ENCODE peak calls at places on chromosomes 12 and 14, in four cellular contexts. X is mammary epithelial cell, T is MM.1S, B is kidney. Y is an unnamed sample.

GRCh38 chr14:24982472-24983155 is 67.3 kb downstream of the STXBP6 start:
- DNase-seq in X (peak; percentile 39), T (no peak), B (no peak), Y (peak; percentile 4)

GRCh38 chr14:103550451-103551337 is 11.8 kb downstream of the BAG5 start:
- DNase-seq in X (no peak), T (no peak), B (peak; percentile 92), Y (no peak)

GRCh38 chr12:77049767-77050353 is 15.5 kb downstream of the E2F7 start:
- DNase-seq in X (peak; percentile 52), T (peak; percentile 77), B (no peak), Y (peak; percentile 55)

GRCh38 chr12:6235499-6235898 is 35.3 kb downstream of the CD9 start:
- DNase-seq in X (no peak), T (peak; percentile 87), B (peak; percentile 66), Y (no peak)

GRCh38 chr12:108065061-108065460 is 64.0 kb upstream of the WSCD2 start:
- DNase-seq in X (no peak), T (no peak), B (no peak), Y (no peak)

GRCh38 chr12:112570096-112570495 is 151.3 kb downstream of the PTPN11 start:
- DNase-seq in X (no peak), T (no peak), B (no peak), Y (no peak)

GRCh38 chr12:13090054-13090453 is 13.4 kb downstream of the GSG1 start:
- DNase-seq in X (no peak), T (no peak), B (no peak), Y (no peak)

GRCh38 chr14:70718383-70719123 is 76.8 kb downstream of the TTC9 start:
- DNase-seq in X (peak; percentile 10), T (no peak), B (no peak), Y (peak; percentile 18)

GRCh38 chr12:91894911-91895310 is 250.7 kb downstream of the BTG1 start:
- DNase-seq in X (no peak), T (no peak), B (no peak), Y (no peak)

GRCh38 chr12:11746024-11746771 is 96.7 kb downstream of the ETV6 start:
- DNase-seq in X (peak; percentile 99), T (no peak), B (no peak), Y (peak; percentile 76)

GRCh38 chr12:104276192-104277131 is 27.1 kb upstream of the EID3 start:
- DNase-seq in X (no peak), T (peak; percentile 36), B (no peak), Y (no peak)

GRCh38 chr14:96286251-96286650 is 30.2 kb downstream of the BDKRB1 start:
- DNase-seq in X (no peak), T (no peak), B (no peak), Y (no peak)

DNA sequence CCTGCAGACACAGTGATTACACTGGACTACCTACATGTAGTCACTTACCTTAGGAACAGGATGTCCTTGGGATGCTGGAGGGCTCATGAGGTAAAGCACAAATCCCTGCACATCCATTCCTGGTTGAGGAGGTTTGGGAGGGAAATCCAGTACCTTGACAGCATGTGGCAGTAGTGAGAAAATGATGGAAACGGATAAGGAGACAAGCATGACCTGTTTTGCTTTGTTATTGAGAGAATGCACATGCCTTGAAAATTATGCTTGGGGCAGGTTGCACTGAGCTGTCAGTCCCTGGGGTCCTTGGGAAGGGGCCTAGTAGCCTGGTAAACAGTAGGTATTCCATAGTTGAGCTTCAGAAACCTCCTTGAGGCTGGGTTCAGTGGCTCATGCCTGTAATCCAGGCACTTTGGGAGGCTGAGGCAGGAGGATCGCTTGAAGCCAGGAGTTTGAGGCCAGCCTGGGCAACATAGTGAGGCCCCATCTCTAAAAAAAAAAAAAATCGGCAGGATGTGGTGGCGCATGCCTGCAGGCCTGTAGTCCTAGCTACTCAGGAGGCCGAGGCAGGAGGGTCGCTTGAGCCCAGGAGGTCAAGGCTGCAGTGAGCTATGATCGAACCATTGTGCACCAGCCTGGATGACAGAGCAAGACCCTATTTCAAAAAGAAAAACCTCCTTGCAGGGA is 2.0 kb upstream of the SLC25A29 start:
- DNase-seq in X (no peak), T (no peak), B (no peak), Y (no peak)
- TF ChIP-seq CTCF in X (no peak), T (no peak), B (no peak), Y (no peak)

GRCh38 chr12:111379942-111380554 is 11.2 kb upstream of the PHETA1 start:
- DNase-seq in X (no peak), T (no peak), B (no peak), Y (no peak)

GRCh38 chr12:111377440-111377839 is 8.5 kb upstream of the PHETA1 start:
- DNase-seq in X (no peak), T (no peak), B (no peak), Y (no peak)
- TF ChIP-seq CTCF in X (no peak), T (no peak), B (no peak), Y (no peak)

DNA sequence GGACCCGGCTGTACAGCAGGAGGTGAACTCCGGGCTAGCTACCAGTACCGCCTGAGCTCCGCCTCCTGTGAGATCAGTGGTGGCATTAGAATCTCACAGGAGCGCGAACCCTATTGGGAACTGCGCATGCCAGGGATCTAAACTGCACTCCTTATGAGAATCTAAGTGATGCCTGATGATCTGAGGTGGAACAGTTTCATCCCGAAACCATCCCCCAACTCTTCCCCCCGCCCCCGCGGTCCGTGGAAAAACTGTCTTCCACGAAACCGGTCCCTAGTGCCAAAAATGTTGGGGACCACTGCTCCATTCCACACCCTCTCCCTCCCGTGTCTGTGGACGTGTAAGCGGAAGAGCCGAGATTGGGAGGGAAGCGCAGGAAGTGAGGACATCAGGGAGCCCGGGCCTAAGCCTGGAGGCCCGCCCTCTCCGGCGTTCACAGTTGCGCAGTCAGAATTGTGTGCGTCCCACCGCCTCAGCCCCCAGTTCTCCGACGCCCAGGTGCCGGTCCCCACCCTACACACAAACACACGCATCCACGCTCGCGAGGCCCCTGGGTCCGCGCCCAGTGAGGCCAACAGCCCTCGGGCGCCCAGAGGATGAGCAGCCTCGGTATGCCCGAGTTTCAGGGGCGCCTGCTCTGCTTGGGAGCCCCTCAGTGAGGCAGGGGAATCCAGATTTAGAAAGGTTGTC is 1.8 kb upstream of the RNASE4 start:
- DNase-seq in X (peak; percentile 87), T (peak; percentile 71), B (peak; percentile 97), Y (peak; percentile 83)
- TF ChIP-seq CTCF in X (no peak), T (no peak), B (no peak), Y (no peak)

GRCh38 chr12:93415723-93416464 is 25.9 kb downstream of the UBE2N start:
- DNase-seq in X (no peak), T (peak; percentile 63), B (no peak), Y (no peak)
- TF ChIP-seq CTCF in X (no peak), T (peak; percentile 2), B (no peak), Y (no peak)

DNA sequence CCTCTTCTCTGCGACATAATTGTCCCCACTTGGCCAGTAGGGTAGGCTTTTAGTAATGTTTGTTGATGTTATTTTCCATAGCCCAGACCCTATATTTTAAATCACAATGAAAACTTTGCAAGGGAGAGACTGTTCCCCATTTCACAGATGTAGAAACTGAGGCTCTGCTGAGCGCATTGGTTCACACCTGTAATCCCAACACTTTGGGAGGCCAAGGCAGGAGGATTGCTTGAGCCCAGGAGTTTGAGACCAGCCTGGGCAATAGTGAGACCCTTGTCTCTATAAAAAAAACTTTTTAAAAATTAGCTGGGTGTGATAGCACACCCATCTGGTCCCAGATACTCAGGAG is 114.8 kb downstream of the DIP2B start:
- DNase-seq in X (no peak), T (no peak), B (no peak), Y (no peak)
- TF ChIP-seq CTCF in X (no peak), T (no peak), B (no peak), Y (no peak)

DNA sequence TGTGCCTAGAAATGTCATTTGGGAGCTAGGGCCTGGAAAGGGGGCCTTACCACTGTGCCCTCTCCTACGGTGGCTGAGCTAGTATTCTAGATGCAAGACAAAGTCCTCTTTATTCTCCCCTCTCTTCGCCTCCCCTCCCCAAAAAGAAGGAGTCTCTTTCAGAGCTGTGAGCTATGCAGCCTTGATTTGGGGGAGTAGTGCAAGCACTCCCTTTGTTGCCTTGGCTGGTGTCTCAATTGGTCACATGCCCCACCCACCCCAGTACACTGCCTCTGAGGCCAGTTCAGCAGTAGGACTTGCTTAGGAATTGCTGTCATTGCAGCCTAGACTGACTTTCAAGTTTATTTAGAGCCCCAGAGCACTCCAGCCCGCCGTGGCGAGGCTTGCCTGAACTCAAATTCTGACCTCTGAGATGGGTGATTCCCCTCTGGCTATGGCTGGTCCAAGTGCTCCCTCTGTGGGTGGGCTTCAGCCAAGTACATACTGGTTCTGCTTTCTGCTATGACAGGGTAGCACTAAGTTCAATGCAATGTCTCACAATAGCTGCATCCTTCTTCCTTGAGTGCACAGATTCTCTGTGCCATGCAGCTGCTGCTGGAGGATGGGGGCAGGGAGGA is 37.0 kb upstream of the FBXO33 start:
- DNase-seq in X (no peak), T (peak; percentile 36), B (peak; percentile 43), Y (peak; percentile 19)
- TF ChIP-seq CTCF in X (no peak), T (peak; percentile 39), B (no peak), Y (no peak)

DNA sequence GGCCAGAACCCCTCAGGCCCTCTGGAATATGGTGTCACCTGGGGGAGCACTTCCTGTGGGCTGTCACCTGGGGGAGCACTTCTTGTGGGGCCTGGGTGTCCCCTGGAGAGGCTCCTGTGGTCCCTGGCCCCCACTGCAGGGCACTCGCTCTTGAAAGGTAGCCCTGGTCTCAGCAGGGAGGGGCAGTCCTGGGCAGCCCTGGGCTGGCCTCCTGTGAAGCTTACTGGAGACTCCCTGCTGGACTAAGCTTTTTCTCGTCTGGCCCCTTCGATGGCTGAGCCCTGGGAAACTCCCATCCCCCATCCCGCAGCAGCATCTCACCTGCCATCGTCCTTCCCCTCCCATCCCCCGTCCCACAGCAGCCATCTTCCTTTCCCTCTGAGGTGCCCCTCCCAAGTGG is 17.7 kb downstream of the FBRSL1 start:
- DNase-seq in X (no peak), T (no peak), B (no peak), Y (no peak)
- TF ChIP-seq CTCF in X (no peak), T (no peak), B (no peak), Y (no peak)

DNA sequence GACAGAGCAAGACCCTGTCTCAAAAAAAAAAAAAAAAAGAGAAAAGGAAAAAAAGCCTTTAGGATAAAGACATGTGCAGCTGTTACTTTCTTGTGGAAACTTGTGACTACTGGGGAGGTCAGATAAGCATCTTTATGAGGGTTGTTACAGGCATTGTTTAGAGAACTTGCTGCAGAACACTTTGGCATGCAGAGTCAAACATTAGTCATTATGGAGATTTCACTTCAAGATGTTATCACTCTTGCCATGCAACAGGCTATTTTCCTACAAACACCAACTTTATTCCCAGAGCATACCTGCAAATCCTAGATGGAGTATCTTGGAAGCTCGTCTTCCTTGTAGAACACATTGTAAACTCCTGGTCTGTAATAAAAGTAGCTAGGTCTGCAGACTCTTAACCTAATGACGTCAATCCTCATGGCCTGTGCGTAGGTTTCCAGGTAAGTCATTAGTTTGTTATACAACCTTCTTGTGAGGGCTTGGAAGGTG is 36.3 kb upstream of the WDR89 start:
- DNase-seq in X (peak; percentile 89), T (no peak), B (no peak), Y (no peak)
- TF ChIP-seq CTCF in X (no peak), T (no peak), B (no peak), Y (no peak)

GRCh38 chr12:115166698-115167315 is 482.8 kb upstream of the TBX3 start:
- DNase-seq in X (no peak), T (no peak), B (no peak), Y (no peak)
- TF ChIP-seq CTCF in X (no peak), T (no peak), B (no peak), Y (no peak)

GRCh38 chr12:124466200-124467128 is 100.9 kb downstream of the NCOR2 start:
- DNase-seq in X (no peak), T (no peak), B (peak; percentile 91), Y (no peak)
- TF ChIP-seq CTCF in X (no peak), T (no peak), B (peak; percentile 1), Y (no peak)

Y was measured in Calu3.